ENCODE peak calls at places on chromosomes 7 and 10, in nine cellular contexts. One of them, this sample, is unnamed.

GRCh38 chr7:87151701-87152111 is 547 bp upstream of the DMTF1 start:
- DNase-seq in lower leg skin: no peak
- DNase-seq in stomach: no peak
- DNase-seq in mammary epithelial cell: no peak
- DNase-seq in tibial artery: no peak
- DNase-seq in IMR-90: no peak
- DNase-seq in gastrocnemius medialis: no peak
- DNase-seq in H1: no peak
- DNase-seq in fibroblast of villous mesenchyme: no peak
- DNase-seq in this sample: no peak

GRCh38 chr7:148095066-148095465 is 495.5 kb upstream of the C7orf33 start:
- DNase-seq in IMR-90: no peak
- DNase-seq in gastrocnemius medialis: no peak
- DNase-seq in H1: no peak
- DNase-seq in mammary epithelial cell: no peak
- DNase-seq in fibroblast of villous mesenchyme: no peak
- DNase-seq in lower leg skin: no peak
- DNase-seq in stomach: no peak
- DNase-seq in tibial artery: no peak
- DNase-seq in this sample: no peak

GRCh38 chr10:133309111-133309719 is 501 bp downstream of the ZNF511 start:
- DNase-seq in H1: peak; percentile 99
- DNase-seq in IMR-90: peak; percentile 85
- DNase-seq in lower leg skin: peak; percentile 98
- DNase-seq in fibroblast of villous mesenchyme: peak; percentile 94
- DNase-seq in stomach: peak; percentile 98
- DNase-seq in gastrocnemius medialis: peak; percentile 89
- DNase-seq in tibial artery: peak; percentile 84
- DNase-seq in mammary epithelial cell: peak; percentile 93
- DNase-seq in this sample: peak; percentile 95

GRCh38 chr7:132742152-132742551 is 165.9 kb upstream of the PLXNA4 start:
- DNase-seq in fibroblast of villous mesenchyme: peak; percentile 30
- DNase-seq in gastrocnemius medialis: no peak
- DNase-seq in IMR-90: peak; percentile 89
- DNase-seq in lower leg skin: no peak
- DNase-seq in stomach: peak; percentile 70
- DNase-seq in tibial artery: no peak
- DNase-seq in H1: no peak
- DNase-seq in mammary epithelial cell: peak; percentile 57
- DNase-seq in this sample: peak; percentile 92

GRCh38 chr10:124678566-124679240 is 65.5 kb downstream of the FAM53B start:
- DNase-seq in H1: no peak
- DNase-seq in mammary epithelial cell: no peak
- DNase-seq in fibroblast of villous mesenchyme: no peak
- DNase-seq in gastrocnemius medialis: no peak
- DNase-seq in stomach: no peak
- DNase-seq in lower leg skin: no peak
- DNase-seq in IMR-90: no peak
- DNase-seq in tibial artery: no peak
- DNase-seq in this sample: no peak

GRCh38 chr10:124537166-124537725 is 75.6 kb downstream of the LHPP start:
- DNase-seq in fibroblast of villous mesenchyme: no peak
- DNase-seq in mammary epithelial cell: no peak
- DNase-seq in gastrocnemius medialis: no peak
- DNase-seq in stomach: no peak
- DNase-seq in tibial artery: no peak
- DNase-seq in lower leg skin: no peak
- DNase-seq in IMR-90: no peak
- DNase-seq in H1: no peak
- DNase-seq in this sample: no peak

GRCh38 chr7:144786522-144786921 is 49.3 kb downstream of the TPK1 start:
- DNase-seq in IMR-90: no peak
- DNase-seq in fibroblast of villous mesenchyme: no peak
- DNase-seq in H1: no peak
- DNase-seq in tibial artery: no peak
- DNase-seq in gastrocnemius medialis: no peak
- DNase-seq in stomach: no peak
- DNase-seq in mammary epithelial cell: no peak
- DNase-seq in lower leg skin: no peak
- DNase-seq in this sample: peak; percentile 4

GRCh38 chr10:108204528-108205313 is 1040.2 kb upstream of the SORCS1 start:
- DNase-seq in fibroblast of villous mesenchyme: peak; percentile 39
- DNase-seq in H1: no peak
- DNase-seq in gastrocnemius medialis: no peak
- DNase-seq in lower leg skin: no peak
- DNase-seq in stomach: no peak
- DNase-seq in IMR-90: no peak
- DNase-seq in tibial artery: no peak
- DNase-seq in mammary epithelial cell: peak; percentile 55
- DNase-seq in this sample: peak; percentile 17

GRCh38 chr10:21364196-21365114 is 161.0 kb downstream of the SKIDA1 start:
- DNase-seq in stomach: no peak
- DNase-seq in mammary epithelial cell: peak; percentile 89
- DNase-seq in H1: peak; percentile 50
- DNase-seq in lower leg skin: no peak
- DNase-seq in fibroblast of villous mesenchyme: peak; percentile 72
- DNase-seq in IMR-90: peak; percentile 74
- DNase-seq in tibial artery: no peak
- DNase-seq in gastrocnemius medialis: no peak
- DNase-seq in this sample: peak; percentile 78

GRCh38 chr10:97013983-97014382 is 171.8 kb downstream of the SLIT1 start:
- DNase-seq in lower leg skin: no peak
- DNase-seq in gastrocnemius medialis: no peak
- DNase-seq in stomach: no peak
- DNase-seq in IMR-90: no peak
- DNase-seq in mammary epithelial cell: no peak
- DNase-seq in fibroblast of villous mesenchyme: no peak
- DNase-seq in tibial artery: no peak
- DNase-seq in H1: no peak
- DNase-seq in this sample: no peak

GRCh38 chr7:139651308-139651707 is 126.5 kb downstream of the HIPK2 start:
- DNase-seq in mammary epithelial cell: peak; percentile 22
- DNase-seq in IMR-90: peak; percentile 35
- DNase-seq in lower leg skin: no peak
- DNase-seq in gastrocnemius medialis: no peak
- DNase-seq in stomach: no peak
- DNase-seq in tibial artery: no peak
- DNase-seq in H1: no peak
- DNase-seq in fibroblast of villous mesenchyme: peak; percentile 28
- DNase-seq in this sample: no peak

GRCh38 chr7:150666412-150666811 is 19.1 kb upstream of the GIMAP2 start:
- DNase-seq in mammary epithelial cell: no peak
- DNase-seq in stomach: no peak
- DNase-seq in gastrocnemius medialis: no peak
- DNase-seq in H1: no peak
- DNase-seq in tibial artery: no peak
- DNase-seq in lower leg skin: no peak
- DNase-seq in fibroblast of villous mesenchyme: no peak
- DNase-seq in IMR-90: no peak
- DNase-seq in this sample: no peak
- H3K4me3 ChIP-seq in mammary epithelial cell: no peak overlapping the region
- H3K4me3 ChIP-seq in stomach: no peak overlapping the region
- H3K4me3 ChIP-seq in gastrocnemius medialis: no peak overlapping the region
- H3K4me3 ChIP-seq in H1: no peak overlapping the region
- H3K4me3 ChIP-seq in tibial artery: no peak overlapping the region
- H3K4me3 ChIP-seq in lower leg skin: no peak overlapping the region
- H3K4me3 ChIP-seq in fibroblast of villous mesenchyme: no peak overlapping the region
- H3K4me3 ChIP-seq in IMR-90: no peak overlapping the region
- H3K4me3 ChIP-seq in this sample: no peak overlapping the region

GRCh38 chr7:99359465-99360154 is 14.9 kb upstream of the ARPC1B start:
- DNase-seq in lower leg skin: no peak
- DNase-seq in H1: no peak
- DNase-seq in IMR-90: no peak
- DNase-seq in mammary epithelial cell: no peak
- DNase-seq in gastrocnemius medialis: no peak
- DNase-seq in tibial artery: no peak
- DNase-seq in fibroblast of villous mesenchyme: no peak
- DNase-seq in stomach: no peak
- DNase-seq in this sample: no peak
- TF ChIP-seq CTCF in lower leg skin: no peak
- TF ChIP-seq CTCF in H1: peak; percentile 42
- TF ChIP-seq CTCF in IMR-90: no peak
- TF ChIP-seq CTCF in mammary epithelial cell: no peak
- TF ChIP-seq CTCF in gastrocnemius medialis: no peak
- TF ChIP-seq CTCF in tibial artery: no peak
- TF ChIP-seq CTCF in fibroblast of villous mesenchyme: no peak
- TF ChIP-seq CTCF in stomach: no peak
- TF ChIP-seq CTCF in this sample: no peak

GRCh38 chr10:105183506-105183905 is 542.4 kb downstream of the SORCS3 start:
- DNase-seq in fibroblast of villous mesenchyme: no peak
- DNase-seq in stomach: no peak
- DNase-seq in IMR-90: no peak
- DNase-seq in tibial artery: no peak
- DNase-seq in gastrocnemius medialis: no peak
- DNase-seq in mammary epithelial cell: no peak
- DNase-seq in lower leg skin: no peak
- DNase-seq in H1: no peak
- DNase-seq in this sample: no peak
- H3K4me3 ChIP-seq in fibroblast of villous mesenchyme: no peak overlapping the region
- H3K4me3 ChIP-seq in stomach: no peak overlapping the region
- H3K4me3 ChIP-seq in IMR-90: no peak overlapping the region
- H3K4me3 ChIP-seq in tibial artery: no peak overlapping the region
- H3K4me3 ChIP-seq in gastrocnemius medialis: no peak overlapping the region
- H3K4me3 ChIP-seq in mammary epithelial cell: no peak overlapping the region
- H3K4me3 ChIP-seq in lower leg skin: no peak overlapping the region
- H3K4me3 ChIP-seq in H1: no peak overlapping the region
- H3K4me3 ChIP-seq in this sample: no peak overlapping the region

DNA sequence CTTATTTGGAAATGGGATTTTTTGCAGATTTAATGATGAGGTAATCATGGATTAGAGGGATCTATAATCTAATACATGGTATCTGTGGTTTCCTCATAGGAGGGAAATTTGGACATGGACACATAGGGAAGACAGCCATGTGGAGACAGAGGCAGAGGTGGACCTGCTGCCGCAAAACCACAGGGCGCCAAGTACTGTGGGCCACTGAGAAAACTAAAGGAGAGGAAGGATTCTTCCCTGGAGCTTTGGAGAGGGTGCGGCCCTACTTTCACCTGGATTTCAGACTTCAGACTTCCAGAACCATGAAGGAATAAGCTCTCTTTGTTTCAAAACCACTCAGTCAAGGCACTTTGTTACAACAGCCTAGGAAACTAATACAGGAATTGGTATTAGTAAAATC is 149.4 kb upstream of the AKR1E2 start:
- DNase-seq in IMR-90: no peak
- DNase-seq in mammary epithelial cell: no peak
- DNase-seq in lower leg skin: no peak
- DNase-seq in gastrocnemius medialis: no peak
- DNase-seq in H1: no peak
- DNase-seq in fibroblast of villous mesenchyme: no peak
- DNase-seq in tibial artery: no peak
- DNase-seq in stomach: no peak
- DNase-seq in this sample: no peak
- TF ChIP-seq CTCF in IMR-90: no peak
- TF ChIP-seq CTCF in mammary epithelial cell: no peak
- TF ChIP-seq CTCF in lower leg skin: no peak
- TF ChIP-seq CTCF in gastrocnemius medialis: no peak
- TF ChIP-seq CTCF in H1: no peak
- TF ChIP-seq CTCF in fibroblast of villous mesenchyme: no peak
- TF ChIP-seq CTCF in tibial artery: no peak
- TF ChIP-seq CTCF in stomach: no peak
- TF ChIP-seq CTCF in this sample: no peak

DNA sequence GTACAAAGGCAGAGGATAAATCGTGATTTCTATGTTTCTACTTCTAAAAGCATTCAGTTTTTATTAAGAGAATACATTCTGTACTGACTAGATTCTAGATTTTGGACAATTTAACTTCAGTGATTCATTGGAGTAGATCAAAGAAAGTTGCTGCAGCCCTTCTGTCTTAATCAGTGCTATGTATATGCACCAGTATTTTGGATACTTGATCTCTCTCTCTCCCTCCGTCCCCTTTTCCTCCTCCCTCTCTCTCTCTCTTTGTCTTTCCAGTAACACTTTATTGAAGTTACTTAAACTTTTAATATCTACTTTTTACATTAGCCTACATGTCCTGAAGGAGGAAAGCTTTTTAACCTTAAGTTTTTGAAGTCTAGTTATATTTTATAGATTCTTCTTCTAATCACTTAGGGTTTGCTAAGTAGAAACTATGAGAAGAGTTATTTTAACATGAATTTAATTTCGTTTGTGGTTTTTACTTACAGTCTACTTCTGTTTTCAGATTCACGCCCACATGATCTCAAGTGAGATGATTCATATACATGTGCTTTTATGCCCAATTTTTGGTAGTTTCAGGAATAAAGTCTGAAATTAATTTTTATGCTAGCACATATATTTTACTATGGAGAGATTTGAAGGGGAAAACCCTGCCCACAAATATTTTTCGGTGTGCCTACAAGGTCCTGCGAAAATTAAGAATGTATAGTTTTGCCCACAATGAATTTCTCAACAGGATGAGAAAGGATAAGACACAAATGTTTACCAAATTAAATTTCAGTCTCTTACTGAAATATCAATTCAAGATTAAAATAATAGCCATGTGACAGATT is 9.1 kb downstream of the MDFIC start:
- DNase-seq in stomach: no peak
- DNase-seq in IMR-90: peak; percentile 62
- DNase-seq in lower leg skin: no peak
- DNase-seq in gastrocnemius medialis: no peak
- DNase-seq in mammary epithelial cell: peak; percentile 56
- DNase-seq in H1: no peak
- DNase-seq in tibial artery: no peak
- DNase-seq in fibroblast of villous mesenchyme: peak; percentile 33
- DNase-seq in this sample: peak; percentile 81
- H3K4me3 ChIP-seq in stomach: no peak overlapping the region
- H3K4me3 ChIP-seq in IMR-90: no peak overlapping the region
- H3K4me3 ChIP-seq in lower leg skin: no peak overlapping the region
- H3K4me3 ChIP-seq in gastrocnemius medialis: no peak overlapping the region
- H3K4me3 ChIP-seq in mammary epithelial cell: no peak overlapping the region
- H3K4me3 ChIP-seq in H1: no peak overlapping the region
- H3K4me3 ChIP-seq in tibial artery: no peak overlapping the region
- H3K4me3 ChIP-seq in fibroblast of villous mesenchyme: no peak overlapping the region
- H3K4me3 ChIP-seq in this sample: no peak overlapping the region

GRCh38 chr10:29658984-29659769 is 24.4 kb upstream of the SVIL start:
- DNase-seq in stomach: peak; percentile 41
- DNase-seq in IMR-90: peak; percentile 100
- DNase-seq in lower leg skin: peak; percentile 90
- DNase-seq in mammary epithelial cell: peak; percentile 100
- DNase-seq in fibroblast of villous mesenchyme: peak; percentile 99
- DNase-seq in tibial artery: peak; percentile 55
- DNase-seq in gastrocnemius medialis: no peak
- DNase-seq in H1: no peak
- DNase-seq in this sample: peak; percentile 100
- TF ChIP-seq CTCF in stomach: no peak
- TF ChIP-seq CTCF in IMR-90: peak; percentile 42
- TF ChIP-seq CTCF in lower leg skin: peak; percentile 36
- TF ChIP-seq CTCF in mammary epithelial cell: peak; percentile 31
- TF ChIP-seq CTCF in fibroblast of villous mesenchyme: peak; percentile 55
- TF ChIP-seq CTCF in tibial artery: peak; percentile 55
- TF ChIP-seq CTCF in gastrocnemius medialis: peak; percentile 24
- TF ChIP-seq CTCF in H1: no peak
- TF ChIP-seq CTCF in this sample: peak; percentile 54

GRCh38 chr10:50604049-50604640 is 19.6 kb downstream of the SGMS1 start:
- DNase-seq in gastrocnemius medialis: no peak
- DNase-seq in mammary epithelial cell: no peak
- DNase-seq in fibroblast of villous mesenchyme: peak; percentile 48
- DNase-seq in H1: no peak
- DNase-seq in IMR-90: no peak
- DNase-seq in tibial artery: no peak
- DNase-seq in lower leg skin: no peak
- DNase-seq in stomach: no peak
- DNase-seq in this sample: no peak
- H3K4me3 ChIP-seq in gastrocnemius medialis: no peak overlapping the region
- H3K4me3 ChIP-seq in mammary epithelial cell: no peak overlapping the region
- H3K4me3 ChIP-seq in fibroblast of villous mesenchyme: no peak overlapping the region
- H3K4me3 ChIP-seq in H1: no peak overlapping the region
- H3K4me3 ChIP-seq in IMR-90: no peak overlapping the region
- H3K4me3 ChIP-seq in tibial artery: no peak overlapping the region
- H3K4me3 ChIP-seq in lower leg skin: no peak overlapping the region
- H3K4me3 ChIP-seq in stomach: no peak overlapping the region
- H3K4me3 ChIP-seq in this sample: no peak overlapping the region

GRCh38 chr10:104297697-104298660 is 29.0 kb downstream of the GSTO2 start:
- DNase-seq in gastrocnemius medialis: no peak
- DNase-seq in H1: peak; percentile 93
- DNase-seq in fibroblast of villous mesenchyme: peak; percentile 51
- DNase-seq in tibial artery: no peak
- DNase-seq in lower leg skin: peak; percentile 84
- DNase-seq in mammary epithelial cell: no peak
- DNase-seq in IMR-90: peak; percentile 89
- DNase-seq in stomach: no peak
- DNase-seq in this sample: peak; percentile 94
- TF ChIP-seq CTCF in gastrocnemius medialis: no peak
- TF ChIP-seq CTCF in H1: peak; percentile 96
- TF ChIP-seq CTCF in fibroblast of villous mesenchyme: peak; percentile 71
- TF ChIP-seq CTCF in tibial artery: no peak
- TF ChIP-seq CTCF in lower leg skin: no peak
- TF ChIP-seq CTCF in mammary epithelial cell: peak; percentile 39
- TF ChIP-seq CTCF in IMR-90: peak; percentile 63
- TF ChIP-seq CTCF in stomach: no peak
- TF ChIP-seq CTCF in this sample: peak; percentile 87

This sample was measured in choroid plexus epithelial cell.